ENCODE peak calls at places on chromosomes 1 and 21, in six cellular contexts. D is neuronal stem cell, Y is mesenchymal stem cell, Q is mesendoderm, O is IMR-90, N is H1. I is an unnamed sample. For H3K4me1, the result is how much of the 10 kb centered on the place peaks cover.

GRCh38 chr1:207007352-207008033 is 25.1 kb downstream of the C1orf116 start:
- DNase-seq in D (peak), Y (peak), Q (peak), O (peak), N (no peak), I (no peak)

GRCh38 chr1:29320541-29320940 is 84.2 kb downstream of the PTPRU start:
- DNase-seq in D (no peak), Y (no peak), Q (no peak), O (no peak), N (no peak), I (no peak)

GRCh38 chr1:7536891-7537591 is 234.1 kb upstream of the VAMP3 start:
- DNase-seq in D (no peak), Y (no peak), Q (peak), O (no peak), N (no peak), I (peak)

GRCh38 chr1:94819945-94820746 is at the start of gene SLC44A3:
- DNase-seq in D (peak), Y (peak), Q (peak), O (peak), N (peak), I (peak)

GRCh38 chr1:150807674-150808073 is 386 bp downstream of the CTSK start:
- DNase-seq in D (no peak), Y (no peak), Q (no peak), O (no peak), N (no peak), I (no peak)

GRCh38 chr21:42317341-42317741 is 2.1 kb upstream of the TFF3 start:
- DNase-seq in D (no peak), Y (no peak), Q (no peak), O (no peak), N (no peak), I (no peak)

GRCh38 chr21:37912616-37913015 is 3.6 kb downstream of the KCNJ6 start:
- DNase-seq in D (no peak), Y (peak), Q (no peak), O (no peak), N (no peak), I (no peak)

GRCh38 chr1:54807756-54808155 is 6.6 kb upstream of the TTC22 start:
- DNase-seq in D (no peak), Y (no peak), Q (no peak), O (no peak), N (no peak), I (no peak)

GRCh38 chr1:9280015-9280860 is 12.5 kb upstream of the SPSB1 start:
- DNase-seq in D (no peak), Y (peak), Q (peak), O (peak), N (no peak), I (peak)

GRCh38 chr1:21902378-21903012 is 34.6 kb downstream of the HSPG2 start:
- DNase-seq in D (no peak), Y (no peak), Q (no peak), O (no peak), N (no peak), I (no peak)

GRCh38 chr1:10339815-10340214 is 59.0 kb upstream of the PGD start:
- DNase-seq in D (peak), Y (peak), Q (peak), O (peak), N (peak), I (peak)

DNA sequence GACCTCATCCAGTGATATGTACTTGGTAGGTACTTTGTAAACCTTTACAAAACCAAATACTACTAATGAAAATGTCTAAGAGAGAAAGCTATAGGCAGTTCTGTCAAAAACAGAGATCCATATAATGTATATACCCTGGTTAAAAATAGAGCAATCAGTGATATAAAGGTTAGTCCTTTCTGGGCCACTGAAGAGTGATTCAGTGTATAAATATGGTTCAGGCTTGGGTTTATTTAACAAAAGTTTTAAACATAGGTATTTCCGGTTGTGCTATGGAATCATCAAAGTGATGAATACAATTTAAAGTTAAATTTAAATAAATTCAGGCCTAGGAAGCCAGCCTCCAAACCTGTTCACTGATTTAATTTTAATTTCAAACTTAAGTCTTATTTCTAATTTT is 108.4 kb upstream of the DMRTA2 start:
- DNase-seq in D (no peak), Y (no peak), Q (no peak), O (peak), N (no peak), I (no peak)
- H2BK15ac ChIP-seq in D (no peak), Y (no peak), Q (no peak), O (no peak), N (no peak), I (no peak)

GRCh38 chr1:151833172-151833571 is 1.6 kb upstream of the RORC start:
- DNase-seq in D (no peak), Y (no peak), Q (no peak), O (no peak), N (no peak), I (no peak)
- H3K4me1 ChIP-seq in D (under half), Y (under half), Q (under half), O (under half), N (under half), I (under half)

GRCh38 chr1:47569681-47570470 is 132.0 kb downstream of the FOXD2 start:
- DNase-seq in D (no peak), Y (peak), Q (peak), O (peak), N (no peak), I (peak)

GRCh38 chr1:47569261-47569660 is 131.4 kb downstream of the FOXD2 start:
- DNase-seq in D (no peak), Y (no peak), Q (no peak), O (no peak), N (no peak), I (no peak)

GRCh38 chr1:47571952-47572351 is 134.1 kb downstream of the FOXD2 start:
- DNase-seq in D (no peak), Y (no peak), Q (no peak), O (no peak), N (no peak), I (no peak)

GRCh38 chr1:47572731-47573505 is 135.1 kb downstream of the FOXD2 start:
- DNase-seq in D (no peak), Y (no peak), Q (no peak), O (no peak), N (no peak), I (peak)

DNA sequence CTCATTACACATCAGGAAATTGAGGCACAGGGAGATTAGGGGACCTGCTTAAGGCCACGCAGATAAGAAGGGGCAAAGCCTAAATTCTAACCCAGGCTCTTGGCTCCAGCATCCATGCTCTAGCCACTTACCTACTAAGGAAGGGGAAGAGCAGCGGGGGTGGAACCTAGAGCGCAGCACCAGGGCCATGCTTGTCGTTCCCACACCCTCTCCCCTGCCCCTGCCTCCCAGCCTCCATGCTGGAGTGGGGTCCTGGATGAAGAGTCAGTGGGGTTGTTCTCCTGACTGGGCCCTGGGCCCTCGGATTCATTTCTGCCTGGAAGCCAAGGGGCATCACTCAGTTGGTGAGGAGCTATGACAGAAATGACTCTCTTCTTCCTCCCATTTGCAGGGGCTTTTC is 133.3 kb downstream of the FOXD2 start:
- DNase-seq in D (no peak), Y (no peak), Q (no peak), O (no peak), N (no peak), I (no peak)
- H2BK15ac ChIP-seq in D (no peak), Y (no peak), Q (no peak), O (no peak), N (peak), I (no peak)

DNA sequence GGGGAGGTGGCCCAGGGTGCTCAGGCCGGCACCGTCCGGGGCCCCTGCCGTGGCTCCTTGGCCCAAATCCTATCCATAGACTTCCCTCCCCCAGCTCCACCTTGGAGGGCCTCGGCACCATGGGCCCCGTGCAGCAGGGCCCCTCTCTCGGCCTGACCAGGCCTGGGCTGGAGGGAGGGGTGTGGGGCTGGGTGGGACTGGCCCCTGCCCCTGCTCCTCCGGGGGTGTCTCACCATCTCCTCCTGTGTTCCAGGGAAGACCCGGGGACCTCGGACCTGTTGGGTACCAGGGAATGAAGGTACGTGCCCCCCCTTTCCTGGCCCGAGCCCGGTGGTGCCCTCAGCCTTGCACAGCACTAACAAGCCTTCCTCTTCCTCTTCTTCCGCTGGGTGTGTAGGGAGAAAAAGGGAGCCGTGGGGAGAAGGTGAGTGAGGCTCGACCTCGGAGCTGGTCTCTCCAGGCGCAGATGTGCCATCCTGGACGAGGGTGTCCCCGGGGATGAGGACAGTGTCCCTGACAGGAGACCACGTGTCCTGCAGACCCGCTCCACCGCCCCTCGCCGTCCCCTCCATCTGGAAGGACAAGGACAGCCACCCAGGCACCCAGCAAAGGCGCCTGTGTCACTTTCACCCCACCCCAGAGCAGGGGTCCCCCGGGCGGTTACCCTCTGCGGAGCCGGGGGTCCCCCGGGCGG is 7.9 kb downstream of the COL6A1 start:
- DNase-seq in D (no peak), Y (no peak), Q (no peak), O (no peak), N (no peak), I (no peak)
- H3K4me1 ChIP-seq in D (under half), Y (under half), Q (under half), O (under half), N (under half), I (under half)

DNA sequence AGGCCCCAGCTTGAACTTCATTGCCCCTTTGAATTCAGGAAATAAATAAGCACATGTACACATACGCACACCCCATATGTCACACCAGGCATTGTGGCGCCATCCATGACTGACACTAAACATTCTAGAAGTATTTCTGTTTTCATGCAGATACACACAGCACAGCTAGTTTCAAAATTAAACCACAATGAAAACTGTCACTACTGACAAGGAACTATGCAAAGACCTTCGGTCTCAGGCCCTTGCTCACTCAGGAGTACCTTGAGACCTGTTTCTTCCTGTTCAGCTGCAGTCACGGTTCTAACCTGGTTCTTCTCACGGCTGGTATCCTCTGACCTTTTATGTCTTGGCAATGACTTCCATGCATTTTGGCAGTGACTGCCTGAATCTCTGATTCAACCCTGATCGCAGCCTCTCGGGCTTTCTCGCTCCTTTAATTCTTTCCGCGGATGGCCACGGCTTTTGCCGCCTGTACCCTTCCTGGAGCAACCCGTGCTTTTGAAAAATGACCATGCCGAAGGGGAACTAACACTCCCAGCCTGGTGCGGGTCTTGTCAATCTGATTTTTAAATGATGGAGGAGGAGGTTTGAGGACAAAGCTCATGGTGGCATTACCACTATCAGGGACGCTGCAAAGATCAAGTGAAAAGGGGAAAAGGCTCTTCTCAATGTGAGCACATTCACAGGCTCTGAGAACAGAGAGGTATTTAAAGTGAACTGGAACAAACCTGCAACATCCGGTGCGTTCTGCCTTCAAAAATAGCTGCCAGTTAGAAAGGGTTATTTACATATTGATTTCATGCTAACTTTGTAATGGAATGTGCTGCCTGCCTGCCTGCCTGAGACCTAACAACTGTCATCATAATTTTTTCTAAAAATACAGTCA is 384.6 kb downstream of the RRAGC start:
- DNase-seq in D (no peak), Y (no peak), Q (peak), O (no peak), N (no peak), I (no peak)
- H2BK15ac ChIP-seq in D (no peak), Y (no peak), Q (no peak), O (no peak), N (peak), I (no peak)

GRCh38 chr1:64488862-64489261 is 18.9 kb downstream of the CACHD1 start:
- DNase-seq in D (no peak), Y (no peak), Q (no peak), O (no peak), N (no peak), I (no peak)
- H3K4me1 ChIP-seq in D (under half), Y (under half), Q (under half), O (under half), N (under half), I (under half)

GRCh38 chr1:20109223-20109856 is 10.0 kb downstream of the PLA2G2D start:
- DNase-seq in D (no peak), Y (no peak), Q (no peak), O (no peak), N (no peak), I (no peak)

GRCh38 chr1:20107351-20107750 is 12.0 kb downstream of the PLA2G2D start:
- DNase-seq in D (no peak), Y (no peak), Q (no peak), O (no peak), N (no peak), I (no peak)

GRCh38 chr1:20105856-20106255 is 13.5 kb downstream of the PLA2G2D start:
- DNase-seq in D (no peak), Y (no peak), Q (peak), O (no peak), N (no peak), I (no peak)

GRCh38 chr1:20108724-20109123 is 10.6 kb downstream of the PLA2G2D start:
- DNase-seq in D (no peak), Y (no peak), Q (no peak), O (no peak), N (no peak), I (no peak)

GRCh38 chr1:20107767-20108166 is 11.6 kb downstream of the PLA2G2D start:
- DNase-seq in D (no peak), Y (no peak), Q (peak), O (no peak), N (no peak), I (no peak)
- H2BK15ac ChIP-seq in D (no peak), Y (no peak), Q (no peak), O (no peak), N (no peak), I (no peak)